ENCODE peak calls at places on chromosome 17, in five cellular contexts. P is T-helper 1 cell; A is M059J; D is stimulated activated CD4-positive, alpha-beta T cell treated with anti-CD3 and anti-CD28 coated beads, Interleukin-2, amount 100 ng/mL, for 48 hours; R is AML-193. K is an unnamed sample.
A peak's percentile ranks its signal among the peaks of the same experiment; 100 is the strongest.

GRCh38 chr17:7354262-7354781 is 634 bp upstream of the TMEM95 start:
- DNase-seq in P (no peak), A (peak; percentile 61), D (no peak), R (no peak), K (peak; percentile 100)

GRCh38 chr17:77435272-77436057 is 294.7 kb downstream of the SEC14L1 start:
- DNase-seq in P (peak; percentile 24), A (no peak), D (no peak), R (no peak), K (no peak)

GRCh38 chr17:82888583-82889495 is 49.0 kb upstream of the ZNF750 start:
- DNase-seq in P (no peak), A (no peak), D (no peak), R (no peak), K (no peak)

GRCh38 chr17:21523482-21524210 is 147.5 kb downstream of the KCNJ12 start:
- DNase-seq in P (no peak), A (no peak), D (no peak), R (no peak), K (no peak)

GRCh38 chr17:7832431-7832830 is 1.6 kb upstream of the KDM6B start:
- DNase-seq in P (no peak), A (no peak), D (no peak), R (no peak), K (no peak)

GRCh38 chr17:9291912-9292562 is 270.7 kb downstream of the NTN1 start:
- DNase-seq in P (peak; percentile 8), A (no peak), D (peak; percentile 41), R (no peak), K (no peak)

GRCh38 chr17:41052594-41052993 is 2.4 kb downstream of the KRTAP2-2 start:
- DNase-seq in P (no peak), A (peak; percentile 79), D (no peak), R (no peak), K (no peak)

GRCh38 chr17:62109378-62109902 is 44.4 kb upstream of the MED13 start:
- DNase-seq in P (peak; percentile 83), A (peak; percentile 88), D (peak; percentile 57), R (peak; percentile 79), K (peak; percentile 82)

GRCh38 chr17:29154516-29155234 is 25.5 kb downstream of the MYO18A start:
- DNase-seq in P (peak; percentile 36), A (peak; percentile 69), D (no peak), R (no peak), K (no peak)

GRCh38 chr17:49298371-49298976 is 63.6 kb downstream of the ZNF652 start:
- DNase-seq in P (no peak), A (no peak), D (no peak), R (no peak), K (no peak)

GRCh38 chr17:41449008-41449407 is 8.2 kb upstream of the KRT38 start:
- DNase-seq in P (no peak), A (no peak), D (no peak), R (no peak), K (no peak)

GRCh38 chr17:20009302-20010098 is at the start of gene SPECC1:
- DNase-seq in P (peak; percentile 79), A (peak; percentile 69), D (peak; percentile 92), R (peak; percentile 67), K (peak; percentile 69)

GRCh38 chr17:77163001-77163400 is 22.2 kb downstream of the SEC14L1 start:
- DNase-seq in P (no peak), A (no peak), D (no peak), R (no peak), K (no peak)